ENCODE peak calls at places on chromosomes 13 and 19, in nine cellular contexts. F is activated CD8-positive, alpha-beta memory T cell treated with anti-CD3 and anti-CD28 coated beads for 1 hour; B is cerebellar cortex; D is uterus; A is iris pigment epithelial cell; G is NCI-H510A treated with DMSO at 0.1 percent for 48 hours; R is LoVo; I is fibroblast of lung; X is activated T-helper 9 cell treated with anti-CD3 and anti-CD28 coated beads, Interleukin-2, amount 50 U/mL, for 16 hours. T is an unnamed sample.

GRCh38 chr13:35675651-35676050 is 199.2 kb upstream of the MAB21L1 start:
- DNase-seq in F (no peak), B (peak; percentile 86), D (no peak), A (no peak), G (peak; percentile 68), R (no peak), I (no peak), X (no peak), T (no peak)

GRCh38 chr13:32086791-32087441 is 55.3 kb downstream of the FRY start:
- DNase-seq in F (no peak), B (peak; percentile 15), D (peak; percentile 40), A (peak; percentile 41), G (no peak), R (no peak), I (no peak), X (no peak), T (no peak)

GRCh38 chr19:35704218-35704617 is at the start of gene ZBTB32:
- DNase-seq in F (no peak), B (peak; percentile 43), D (no peak), A (peak; percentile 75), G (no peak), R (no peak), I (peak; percentile 47), X (no peak), T (no peak)

GRCh38 chr13:22076658-22077057 is 405.8 kb downstream of the FGF9 start:
- DNase-seq in F (no peak), B (no peak), D (no peak), A (no peak), G (peak; percentile 43), R (no peak), I (no peak), X (no peak), T (no peak)

GRCh38 chr19:39704181-39705044 is at the start of gene LGALS14:
- DNase-seq in F (no peak), B (no peak), D (no peak), A (no peak), G (no peak), R (no peak), I (no peak), X (no peak), T (no peak)

GRCh38 chr19:12935071-12935470 is 1.6 kb upstream of the FARSA start:
- DNase-seq in F (no peak), B (no peak), D (no peak), A (no peak), G (no peak), R (no peak), I (no peak), X (no peak), T (no peak)

GRCh38 chr13:88544836-88545235 is 873.7 kb downstream of the SLITRK5 start:
- DNase-seq in F (no peak), B (no peak), D (no peak), A (no peak), G (no peak), R (peak; percentile 24), I (peak; percentile 0), X (no peak), T (no peak)

GRCh38 chr19:31908486-31909255 is 436.7 kb upstream of the ZNF507 start:
- DNase-seq in F (no peak), B (no peak), D (no peak), A (no peak), G (no peak), R (no peak), I (no peak), X (no peak), T (no peak)

GRCh38 chr19:18098891-18099622 is 1.5 kb downstream of the MAST3 start:
- DNase-seq in F (peak; percentile 28), B (no peak), D (no peak), A (no peak), G (no peak), R (no peak), I (no peak), X (no peak), T (no peak)

GRCh38 chr13:106352850-106353249 is 182.6 kb downstream of the EFNB2 start:
- DNase-seq in F (no peak), B (no peak), D (no peak), A (peak; percentile 51), G (no peak), R (no peak), I (peak; percentile 58), X (no peak), T (no peak)

GRCh38 chr19:37933965-37934364 is 27.0 kb downstream of the SIPA1L3 start:
- DNase-seq in F (no peak), B (no peak), D (no peak), A (peak; percentile 23), G (no peak), R (no peak), I (no peak), X (no peak), T (no peak)

GRCh38 chr19:15253076-15253475 is 20.8 kb upstream of the EPHX3 start:
- DNase-seq in F (no peak), B (peak; percentile 31), D (no peak), A (no peak), G (no peak), R (no peak), I (no peak), X (no peak), T (no peak)

T was measured in Peyer's patch.